ENCODE peak calls at places on chromosomes 6 and 20, in six cellular contexts. One of them, this sample, is unnamed.

GRCh38 chr6:77180367-77180766 is 282.9 kb downstream of the HTR1B start:
- DNase-seq in cerebellum: no peak
- DNase-seq in astrocyte: no peak
- DNase-seq in activated effector memory CD4-positive, alpha-beta T cell treated with Interleukin-2 at 50 U/mL for 16 hours: no peak
- DNase-seq in IMR-90: peak; percentile 6
- DNase-seq in PC-3: no peak
- DNase-seq in this sample: no peak

GRCh38 chr6:15337584-15337981 is 91.7 kb downstream of the JARID2 start:
- DNase-seq in cerebellum: no peak
- DNase-seq in activated effector memory CD4-positive, alpha-beta T cell treated with Interleukin-2 at 50 U/mL for 16 hours: no peak
- DNase-seq in astrocyte: no peak
- DNase-seq in IMR-90: no peak
- DNase-seq in PC-3: no peak
- DNase-seq in this sample: no peak

GRCh38 chr6:84252140-84252539 is 24.7 kb upstream of the CEP162 start:
- DNase-seq in IMR-90: no peak
- DNase-seq in PC-3: no peak
- DNase-seq in astrocyte: no peak
- DNase-seq in cerebellum: no peak
- DNase-seq in activated effector memory CD4-positive, alpha-beta T cell treated with Interleukin-2 at 50 U/mL for 16 hours: no peak
- DNase-seq in this sample: no peak

GRCh38 chr6:125868996-125869395 is 78.2 kb downstream of the NCOA7 start:
- DNase-seq in PC-3: no peak
- DNase-seq in activated effector memory CD4-positive, alpha-beta T cell treated with Interleukin-2 at 50 U/mL for 16 hours: no peak
- DNase-seq in IMR-90: no peak
- DNase-seq in cerebellum: no peak
- DNase-seq in astrocyte: no peak
- DNase-seq in this sample: no peak

GRCh38 chr6:108200631-108201030 is 34.8 kb downstream of the NR2E1 start:
- DNase-seq in cerebellum: no peak
- DNase-seq in PC-3: peak; percentile 87
- DNase-seq in astrocyte: peak; percentile 62
- DNase-seq in IMR-90: peak; percentile 44
- DNase-seq in activated effector memory CD4-positive, alpha-beta T cell treated with Interleukin-2 at 50 U/mL for 16 hours: no peak
- DNase-seq in this sample: no peak

GRCh38 chr20:56032251-56032650 is 26.9 kb upstream of the CBLN4 start:
- DNase-seq in PC-3: no peak
- DNase-seq in IMR-90: no peak
- DNase-seq in cerebellum: no peak
- DNase-seq in astrocyte: no peak
- DNase-seq in activated effector memory CD4-positive, alpha-beta T cell treated with Interleukin-2 at 50 U/mL for 16 hours: no peak
- DNase-seq in this sample: no peak

GRCh38 chr6:77143659-77144447 is 319.4 kb downstream of the HTR1B start:
- DNase-seq in cerebellum: no peak
- DNase-seq in IMR-90: no peak
- DNase-seq in PC-3: no peak
- DNase-seq in activated effector memory CD4-positive, alpha-beta T cell treated with Interleukin-2 at 50 U/mL for 16 hours: no peak
- DNase-seq in astrocyte: no peak
- DNase-seq in this sample: no peak

GRCh38 chr20:50516180-50516934 is 6.2 kb downstream of the PTPN1 start:
- DNase-seq in cerebellum: no peak
- DNase-seq in astrocyte: no peak
- DNase-seq in IMR-90: no peak
- DNase-seq in PC-3: no peak
- DNase-seq in activated effector memory CD4-positive, alpha-beta T cell treated with Interleukin-2 at 50 U/mL for 16 hours: no peak
- DNase-seq in this sample: no peak

GRCh38 chr20:20446001-20446400 is 78.1 kb downstream of the INSM1 start:
- DNase-seq in PC-3: no peak
- DNase-seq in activated effector memory CD4-positive, alpha-beta T cell treated with Interleukin-2 at 50 U/mL for 16 hours: no peak
- DNase-seq in cerebellum: no peak
- DNase-seq in IMR-90: no peak
- DNase-seq in astrocyte: no peak
- DNase-seq in this sample: no peak

GRCh38 chr6:137493218-137494038 is 766 bp downstream of the OLIG3 start:
- DNase-seq in activated effector memory CD4-positive, alpha-beta T cell treated with Interleukin-2 at 50 U/mL for 16 hours: no peak
- DNase-seq in astrocyte: no peak
- DNase-seq in cerebellum: no peak
- DNase-seq in IMR-90: no peak
- DNase-seq in PC-3: no peak
- DNase-seq in this sample: no peak

GRCh38 chr6:103800131-103800670 is 1059.5 kb downstream of the HACE1 start:
- DNase-seq in PC-3: no peak
- DNase-seq in IMR-90: no peak
- DNase-seq in activated effector memory CD4-positive, alpha-beta T cell treated with Interleukin-2 at 50 U/mL for 16 hours: no peak
- DNase-seq in cerebellum: peak; percentile 52
- DNase-seq in astrocyte: no peak
- DNase-seq in this sample: no peak

GRCh38 chr20:34516874-34517542 is 786 bp downstream of the DYNLRB1 start:
- DNase-seq in astrocyte: no peak
- DNase-seq in IMR-90: no peak
- DNase-seq in activated effector memory CD4-positive, alpha-beta T cell treated with Interleukin-2 at 50 U/mL for 16 hours: no peak
- DNase-seq in PC-3: peak; percentile 4
- DNase-seq in cerebellum: peak; percentile 30
- DNase-seq in this sample: peak; percentile 27

GRCh38 chr6:138719011-138719635 is 54.4 kb upstream of the CCDC28A start:
- DNase-seq in astrocyte: peak; percentile 47
- DNase-seq in IMR-90: peak; percentile 20
- DNase-seq in activated effector memory CD4-positive, alpha-beta T cell treated with Interleukin-2 at 50 U/mL for 16 hours: no peak
- DNase-seq in cerebellum: no peak
- DNase-seq in PC-3: no peak
- DNase-seq in this sample: no peak

GRCh38 chr6:42547407-42548329 is 16.2 kb upstream of the UBR2 start:
- DNase-seq in astrocyte: peak; percentile 65
- DNase-seq in activated effector memory CD4-positive, alpha-beta T cell treated with Interleukin-2 at 50 U/mL for 16 hours: peak; percentile 79
- DNase-seq in cerebellum: peak; percentile 84
- DNase-seq in IMR-90: peak; percentile 73
- DNase-seq in PC-3: peak; percentile 84
- DNase-seq in this sample: peak; percentile 82

GRCh38 chr20:36856691-36857635 is 19.0 kb upstream of the TLDC2 start:
- DNase-seq in astrocyte: no peak
- DNase-seq in PC-3: peak; percentile 32
- DNase-seq in cerebellum: no peak
- DNase-seq in IMR-90: peak; percentile 56
- DNase-seq in activated effector memory CD4-positive, alpha-beta T cell treated with Interleukin-2 at 50 U/mL for 16 hours: peak; percentile 30
- DNase-seq in this sample: peak; percentile 37

GRCh38 chr6:49326337-49326736 is 136.7 kb downstream of the MMUT start:
- DNase-seq in activated effector memory CD4-positive, alpha-beta T cell treated with Interleukin-2 at 50 U/mL for 16 hours: no peak
- DNase-seq in PC-3: peak; percentile 85
- DNase-seq in astrocyte: peak; percentile 73
- DNase-seq in cerebellum: no peak
- DNase-seq in IMR-90: peak; percentile 61
- DNase-seq in this sample: no peak

GRCh38 chr6:168562576-168563151 is 121.7 kb downstream of the SMOC2 start:
- DNase-seq in PC-3: no peak
- DNase-seq in activated effector memory CD4-positive, alpha-beta T cell treated with Interleukin-2 at 50 U/mL for 16 hours: no peak
- DNase-seq in cerebellum: no peak
- DNase-seq in IMR-90: no peak
- DNase-seq in astrocyte: no peak
- DNase-seq in this sample: no peak

GRCh38 chr20:41055679-41056078 is 27.1 kb downstream of the TOP1 start:
- DNase-seq in cerebellum: no peak
- DNase-seq in IMR-90: peak; percentile 49
- DNase-seq in PC-3: no peak
- DNase-seq in astrocyte: no peak
- DNase-seq in activated effector memory CD4-positive, alpha-beta T cell treated with Interleukin-2 at 50 U/mL for 16 hours: no peak
- DNase-seq in this sample: no peak

GRCh38 chr6:64467656-64468055 is 832.1 kb downstream of the PHF3 start:
- DNase-seq in activated effector memory CD4-positive, alpha-beta T cell treated with Interleukin-2 at 50 U/mL for 16 hours: no peak
- DNase-seq in cerebellum: no peak
- DNase-seq in PC-3: no peak
- DNase-seq in astrocyte: no peak
- DNase-seq in IMR-90: no peak
- DNase-seq in this sample: no peak

GRCh38 chr6:169961772-169962561 is 210.5 kb downstream of the ERMARD start:
- DNase-seq in activated effector memory CD4-positive, alpha-beta T cell treated with Interleukin-2 at 50 U/mL for 16 hours: no peak
- DNase-seq in IMR-90: no peak
- DNase-seq in cerebellum: no peak
- DNase-seq in PC-3: no peak
- DNase-seq in astrocyte: no peak
- DNase-seq in this sample: no peak

GRCh38 chr6:137203256-137203655 is 15.9 kb downstream of the IFNGR1 start:
- DNase-seq in activated effector memory CD4-positive, alpha-beta T cell treated with Interleukin-2 at 50 U/mL for 16 hours: no peak
- DNase-seq in astrocyte: no peak
- DNase-seq in cerebellum: no peak
- DNase-seq in IMR-90: no peak
- DNase-seq in PC-3: no peak
- DNase-seq in this sample: no peak

GRCh38 chr6:125201961-125202729 is 48.6 kb downstream of the TPD52L1 start:
- DNase-seq in cerebellum: no peak
- DNase-seq in astrocyte: peak; percentile 89
- DNase-seq in PC-3: peak; percentile 88
- DNase-seq in IMR-90: peak; percentile 94
- DNase-seq in activated effector memory CD4-positive, alpha-beta T cell treated with Interleukin-2 at 50 U/mL for 16 hours: no peak
- DNase-seq in this sample: no peak

GRCh38 chr20:58169441-58169840 is 59.0 kb downstream of the ANKRD60 start:
- DNase-seq in cerebellum: no peak
- DNase-seq in IMR-90: peak; percentile 41
- DNase-seq in PC-3: no peak
- DNase-seq in activated effector memory CD4-positive, alpha-beta T cell treated with Interleukin-2 at 50 U/mL for 16 hours: no peak
- DNase-seq in astrocyte: peak; percentile 92
- DNase-seq in this sample: no peak

GRCh38 chr6:41652876-41653641 is 14.8 kb downstream of the MDFI start:
- DNase-seq in PC-3: peak; percentile 53
- DNase-seq in activated effector memory CD4-positive, alpha-beta T cell treated with Interleukin-2 at 50 U/mL for 16 hours: no peak
- DNase-seq in cerebellum: no peak
- DNase-seq in astrocyte: no peak
- DNase-seq in IMR-90: peak; percentile 47
- DNase-seq in this sample: no peak

GRCh38 chr6:16318538-16318937 is 80.2 kb downstream of the GMPR start:
- DNase-seq in IMR-90: peak; percentile 90
- DNase-seq in cerebellum: no peak
- DNase-seq in PC-3: peak; percentile 71
- DNase-seq in astrocyte: peak; percentile 94
- DNase-seq in activated effector memory CD4-positive, alpha-beta T cell treated with Interleukin-2 at 50 U/mL for 16 hours: no peak
- DNase-seq in this sample: peak; percentile 18

GRCh38 chr6:15960740-15961629 is 167.9 kb upstream of the MYLIP start:
- DNase-seq in PC-3: no peak
- DNase-seq in IMR-90: no peak
- DNase-seq in activated effector memory CD4-positive, alpha-beta T cell treated with Interleukin-2 at 50 U/mL for 16 hours: no peak
- DNase-seq in astrocyte: no peak
- DNase-seq in cerebellum: no peak
- DNase-seq in this sample: no peak

GRCh38 chr6:36327226-36328009 is 9.3 kb downstream of the BNIP5 start:
- DNase-seq in PC-3: no peak
- DNase-seq in activated effector memory CD4-positive, alpha-beta T cell treated with Interleukin-2 at 50 U/mL for 16 hours: no peak
- DNase-seq in cerebellum: no peak
- DNase-seq in astrocyte: no peak
- DNase-seq in IMR-90: no peak
- DNase-seq in this sample: no peak

GRCh38 chr6:6581014-6581413 is 7.5 kb upstream of the LY86 start:
- DNase-seq in IMR-90: no peak
- DNase-seq in PC-3: no peak
- DNase-seq in cerebellum: no peak
- DNase-seq in activated effector memory CD4-positive, alpha-beta T cell treated with Interleukin-2 at 50 U/mL for 16 hours: no peak
- DNase-seq in astrocyte: no peak
- DNase-seq in this sample: no peak

GRCh38 chr6:44685213-44685612 is 297.7 kb downstream of the CDC5L start:
- DNase-seq in PC-3: no peak
- DNase-seq in IMR-90: no peak
- DNase-seq in activated effector memory CD4-positive, alpha-beta T cell treated with Interleukin-2 at 50 U/mL for 16 hours: no peak
- DNase-seq in astrocyte: no peak
- DNase-seq in cerebellum: no peak
- DNase-seq in this sample: no peak

GRCh38 chr6:20153194-20153593 is 59.1 kb downstream of the MBOAT1 start:
- DNase-seq in activated effector memory CD4-positive, alpha-beta T cell treated with Interleukin-2 at 50 U/mL for 16 hours: no peak
- DNase-seq in PC-3: no peak
- DNase-seq in cerebellum: no peak
- DNase-seq in astrocyte: no peak
- DNase-seq in IMR-90: no peak
- DNase-seq in this sample: no peak

GRCh38 chr6:17394192-17394611 is 807 bp downstream of the CAP2 start:
- DNase-seq in cerebellum: no peak
- DNase-seq in activated effector memory CD4-positive, alpha-beta T cell treated with Interleukin-2 at 50 U/mL for 16 hours: no peak
- DNase-seq in PC-3: peak; percentile 89
- DNase-seq in astrocyte: peak; percentile 80
- DNase-seq in IMR-90: peak; percentile 79
- DNase-seq in this sample: no peak

This sample was measured in activated T-helper 1 cell treated with anti-CD3 and anti-CD28 coated beads, Interleukin-12 subunit alpha, Interleukin-12 subunit beta, Interleukin-2, Interleukin-4 antibody, amounts not matched to agents 30 ng/mL and 10 ng/mL and 1 ng/mL, durations not matched to agents 14 hours and 24 hours and 36 hours.